ENCODE peak calls at places on chromosomes 4 and X, in nine cellular contexts. K is cardiac fibroblast, D is OCI-LY7, V is GM12878, S is GM20000, L is tibial artery, O is fibroblast of mammary gland, N is lower leg skin, Q is body of pancreas. Z is an unnamed sample.

GRCh38 chrX:37405954-37406353 is 56.8 kb downstream of the PRRG1 start:
- DNase-seq in K (peak), S (no peak), L (no peak), N (no peak), D (no peak), Q (no peak), V (no peak), O (peak), Z (no peak)

GRCh38 chr4:69098470-69098869 is 2.2 kb downstream of the UGT2B7 start:
- DNase-seq in Q (peak), S (no peak), N (no peak), D (no peak), K (no peak), O (no peak), L (no peak), V (no peak), Z (no peak)

GRCh38 chrX:103498786-103499185 is 20.5 kb downstream of the RAB40A start:
- DNase-seq in N (no peak), V (no peak), L (no peak), O (no peak), S (no peak), D (no peak), Q (no peak), K (no peak), Z (no peak)

GRCh38 chrX:17412692-17413091 is 37.7 kb downstream of the NHS start:
- DNase-seq in K (peak), D (no peak), L (no peak), N (no peak), O (peak), Q (no peak), S (no peak), V (no peak), Z (no peak)

GRCh38 chr4:132955146-132955545 is 193.9 kb upstream of the PCDH10 start:
- DNase-seq in K (no peak), O (no peak), V (no peak), Q (no peak), L (no peak), D (no peak), N (no peak), S (no peak), Z (no peak)

GRCh38 chrX:153226344-153227190 is 47.5 kb downstream of the MAGEA1 start:
- DNase-seq in O (peak), V (no peak), L (no peak), S (no peak), K (peak), D (no peak), Q (peak), N (no peak), Z (no peak)

GRCh38 chr4:54015421-54016065 is 48.9 kb downstream of the CHIC2 start:
- DNase-seq in O (no peak), L (no peak), V (no peak), N (no peak), D (peak), K (no peak), S (no peak), Q (no peak), Z (no peak)

GRCh38 chrX:120743266-120743665 is 113.4 kb upstream of the C1GALT1C1 start:
- DNase-seq in O (no peak), L (no peak), S (no peak), Q (no peak), D (no peak), K (no peak), V (no peak), N (no peak), Z (no peak)

GRCh38 chrX:46456125-46456922 is 88.9 kb downstream of the ZNF674 start:
- DNase-seq in O (no peak), Q (no peak), L (no peak), K (no peak), N (no peak), S (no peak), V (no peak), D (no peak), Z (no peak)

GRCh38 chr4:140448162-140448561 is 20.7 kb upstream of the CLGN start:
- DNase-seq in D (no peak), L (no peak), S (no peak), N (no peak), Q (no peak), V (no peak), O (no peak), K (no peak), Z (no peak)

GRCh38 chrX:1077140-1077539 is 135.3 kb downstream of the CRLF2 start:
- DNase-seq in N (no peak), Q (no peak), V (no peak), D (no peak), L (no peak), K (no peak), S (no peak), O (no peak), Z (no peak)

GRCh38 chr4:8392591-8393190 is 47.8 kb downstream of the ACOX3 start:
- DNase-seq in D (peak), K (peak), O (peak), V (no peak), N (no peak), Q (no peak), S (no peak), L (no peak), Z (no peak)

GRCh38 chr4:55819634-55820033 is at the start of gene EXOC1L:
- DNase-seq in V (no peak), D (no peak), L (no peak), K (peak), S (no peak), O (peak), Q (no peak), N (no peak), Z (no peak)

GRCh38 chrX:103845165-103845653 is 13.2 kb upstream of the RAB9B start:
- DNase-seq in K (peak), L (peak), D (peak), O (peak), V (peak), N (no peak), Q (peak), S (peak), Z (peak)

GRCh38 chr4:173685324-173685723 is 155.3 kb upstream of the HAND2 start:
- DNase-seq in D (no peak), N (no peak), Q (no peak), S (no peak), K (no peak), V (no peak), O (no peak), L (no peak), Z (no peak)

GRCh38 chr4:1156069-1156468 is 16.3 kb downstream of the SPON2 start:
- DNase-seq in S (no peak), D (no peak), N (peak), O (no peak), L (no peak), V (no peak), Q (no peak), K (no peak), Z (no peak)

GRCh38 chr4:44493924-44494323 is 45.3 kb upstream of the KCTD8 start:
- DNase-seq in S (peak), K (peak), V (no peak), L (no peak), N (no peak), O (peak), D (peak), Q (no peak), Z (peak)

GRCh38 chr4:28744066-28744465 is 1883.4 kb downstream of the STIM2 start:
- DNase-seq in K (peak), Q (no peak), N (no peak), L (no peak), V (no peak), D (no peak), S (no peak), O (peak), Z (no peak)

GRCh38 chrX:119181491-119181890 is 53.9 kb upstream of the KIAA1210 start:
- DNase-seq in K (peak), D (no peak), N (no peak), L (no peak), S (no peak), V (no peak), Q (peak), O (peak), Z (no peak)

GRCh38 chrX:101460669-101461068 is 24.6 kb upstream of the ARMCX4 start:
- DNase-seq in O (peak), D (no peak), K (peak), S (no peak), Q (no peak), V (no peak), N (no peak), L (no peak), Z (no peak)

DNA sequence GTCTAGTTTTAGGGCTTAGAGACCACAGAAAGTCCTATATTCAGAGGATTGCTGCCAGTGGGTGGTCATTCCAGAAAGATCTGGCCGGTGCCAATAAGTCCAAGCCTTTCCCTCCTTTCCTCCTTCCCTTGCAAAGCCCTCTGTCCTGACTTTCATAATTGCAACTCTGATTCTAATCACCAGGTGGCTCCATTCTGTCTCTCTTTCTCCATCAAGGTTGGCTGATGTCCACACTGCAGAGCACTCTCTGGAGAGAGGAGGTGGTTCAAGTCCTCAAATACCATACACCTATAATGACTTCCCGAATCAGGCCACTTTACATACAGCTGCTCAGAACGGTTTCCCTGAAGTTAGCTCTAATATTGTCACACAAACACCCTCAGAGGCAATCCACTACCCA is 22.4 kb upstream of the ARMCX4 start:
- DNase-seq in K (peak), L (no peak), D (peak), N (no peak), V (no peak), O (peak), S (no peak), Q (no peak), Z (peak)
- TF ChIP-seq CTCF in K (peak), L (no peak), D (peak), N (no peak), V (peak), O (peak), S (no peak), Q (peak), Z (no peak)

GRCh38 chr4:123746981-123747380 is 350.4 kb downstream of the SPRY1 start:
- DNase-seq in V (no peak), O (no peak), S (no peak), N (no peak), Q (no peak), L (no peak), K (peak), D (no peak), Z (no peak)
- TF ChIP-seq CTCF in V (no peak), O (no peak), S (no peak), N (no peak), Q (no peak), L (no peak), K (peak), D (peak), Z (no peak)

GRCh38 chr4:71009796-71010588 is 16.5 kb downstream of the DCK start:
- DNase-seq in K (peak), N (no peak), L (no peak), V (no peak), D (peak), S (peak), O (peak), Q (no peak), Z (peak)
- TF ChIP-seq CTCF in K (peak), N (no peak), L (peak), V (peak), D (peak), S (peak), O (peak), Q (peak), Z (peak)

GRCh38 chrX:40267334-40268118 is 169.8 kb upstream of the BCOR start:
- DNase-seq in Q (no peak), N (no peak), K (peak), S (peak), V (peak), O (no peak), L (peak), D (peak), Z (peak)
- TF ChIP-seq CTCF in Q (no peak), N (no peak), K (no peak), S (no peak), V (no peak), O (no peak), L (no peak), D (peak), Z (no peak)

GRCh38 chr4:41232406-41232805 is 18.1 kb upstream of the APBB2 start:
- DNase-seq in L (no peak), K (peak), Q (no peak), D (peak), V (no peak), S (no peak), N (no peak), O (no peak), Z (no peak)
- TF ChIP-seq CTCF in L (no peak), K (peak), Q (no peak), D (peak), V (no peak), S (no peak), N (no peak), O (peak), Z (no peak)

DNA sequence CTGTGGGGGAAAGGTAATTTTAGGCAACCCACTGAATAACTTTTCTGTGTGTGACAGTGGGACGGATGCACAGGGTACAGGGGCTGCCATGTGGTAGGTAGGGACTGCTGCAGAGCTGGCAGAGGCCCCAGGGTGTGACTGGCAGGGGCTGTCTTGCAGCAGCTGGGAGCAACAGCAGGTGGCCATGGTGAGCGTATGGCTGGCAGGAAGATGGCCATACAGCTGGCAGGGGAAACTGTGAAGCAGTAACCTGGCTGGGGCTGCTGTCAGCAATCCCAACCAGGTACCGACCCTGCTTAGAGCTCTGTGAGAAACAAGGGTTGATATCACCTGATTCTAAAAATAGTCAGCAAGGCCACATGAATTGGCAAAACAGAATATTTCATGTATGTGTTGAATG is 130.7 kb downstream of the UGT8 start:
- DNase-seq in L (no peak), V (no peak), N (no peak), D (no peak), O (no peak), K (no peak), S (no peak), Q (peak), Z (no peak)
- TF ChIP-seq CTCF in L (no peak), V (no peak), N (no peak), D (no peak), O (no peak), K (no peak), S (no peak), Q (no peak), Z (no peak)

DNA sequence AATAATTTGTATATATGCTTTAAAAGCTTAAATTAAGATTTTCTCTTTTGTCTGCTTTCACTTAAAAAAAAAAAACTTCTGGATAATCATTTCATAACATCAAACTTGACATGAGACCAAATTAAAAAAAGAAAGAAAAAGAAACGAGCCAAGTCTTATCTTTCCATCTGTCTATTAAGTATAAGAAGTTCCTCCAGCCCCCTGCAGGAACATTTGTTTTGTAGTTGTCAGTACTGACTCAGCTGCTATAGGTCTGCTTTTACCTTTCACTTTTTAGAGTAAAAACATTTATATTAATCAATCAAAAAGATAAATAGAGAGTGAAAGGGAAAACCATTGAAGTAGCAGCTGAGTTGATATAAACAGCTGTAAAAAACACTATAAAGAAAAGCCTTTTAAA is 46.2 kb downstream of the CCDC158 start:
- DNase-seq in Q (no peak), N (no peak), K (peak), L (no peak), O (no peak), D (no peak), V (no peak), S (no peak), Z (no peak)
- TF ChIP-seq CTCF in Q (no peak), N (no peak), K (no peak), L (no peak), O (no peak), D (no peak), V (no peak), S (no peak), Z (no peak)